ENCODE peak calls at places on chromosomes 13 and 19, in eight cellular contexts. One of them, this sample, is unnamed.

GRCh38 chr13:73702419-73703071 is 431.7 kb downstream of the KLF12 start:
- DNase-seq in cardiac muscle cell: no peak
- DNase-seq in activated T-helper 1 cell treated with anti-CD3 and anti-CD28 coated beads, Interleukin-12 subunit alpha, Interleukin-12 subunit beta, Interleukin-2, Interleukin-4 antibody, amounts not matched to agents 30 ng/mL and 10 ng/mL and 1 ng/mL, durations not matched to agents 14 hours and 24 hours and 36 hours: peak; percentile 21
- DNase-seq in cerebellar cortex: no peak
- DNase-seq in choroid plexus epithelial cell: peak; percentile 13
- DNase-seq in Right ventricle myocardium superior: no peak
- DNase-seq in SW 1271: no peak
- DNase-seq in stimulated activated CD8-positive, alpha-beta memory T cell treated with anti-CD3 and anti-CD28 coated beads, Interleukin-7, amount 100 ng/mL, for 24 hours: no peak
- DNase-seq in this sample: no peak

GRCh38 chr19:5333581-5334365 is 6.8 kb downstream of the PTPRS start:
- DNase-seq in stimulated activated CD8-positive, alpha-beta memory T cell treated with anti-CD3 and anti-CD28 coated beads, Interleukin-7, amount 100 ng/mL, for 24 hours: no peak
- DNase-seq in activated T-helper 1 cell treated with anti-CD3 and anti-CD28 coated beads, Interleukin-12 subunit alpha, Interleukin-12 subunit beta, Interleukin-2, Interleukin-4 antibody, amounts not matched to agents 30 ng/mL and 10 ng/mL and 1 ng/mL, durations not matched to agents 14 hours and 24 hours and 36 hours: no peak
- DNase-seq in cardiac muscle cell: no peak
- DNase-seq in SW 1271: no peak
- DNase-seq in choroid plexus epithelial cell: no peak
- DNase-seq in Right ventricle myocardium superior: no peak
- DNase-seq in cerebellar cortex: no peak
- DNase-seq in this sample: no peak

GRCh38 chr13:36096411-36097184 is 34.6 kb downstream of the DCLK1 start:
- DNase-seq in choroid plexus epithelial cell: peak; percentile 79
- DNase-seq in Right ventricle myocardium superior: no peak
- DNase-seq in cerebellar cortex: no peak
- DNase-seq in SW 1271: no peak
- DNase-seq in cardiac muscle cell: peak; percentile 61
- DNase-seq in activated T-helper 1 cell treated with anti-CD3 and anti-CD28 coated beads, Interleukin-12 subunit alpha, Interleukin-12 subunit beta, Interleukin-2, Interleukin-4 antibody, amounts not matched to agents 30 ng/mL and 10 ng/mL and 1 ng/mL, durations not matched to agents 14 hours and 24 hours and 36 hours: no peak
- DNase-seq in stimulated activated CD8-positive, alpha-beta memory T cell treated with anti-CD3 and anti-CD28 coated beads, Interleukin-7, amount 100 ng/mL, for 24 hours: no peak
- DNase-seq in this sample: no peak

GRCh38 chr19:4295972-4296771 is 6.0 kb downstream of the TMIGD2 start:
- DNase-seq in SW 1271: no peak
- DNase-seq in cardiac muscle cell: peak; percentile 45
- DNase-seq in cerebellar cortex: no peak
- DNase-seq in choroid plexus epithelial cell: no peak
- DNase-seq in activated T-helper 1 cell treated with anti-CD3 and anti-CD28 coated beads, Interleukin-12 subunit alpha, Interleukin-12 subunit beta, Interleukin-2, Interleukin-4 antibody, amounts not matched to agents 30 ng/mL and 10 ng/mL and 1 ng/mL, durations not matched to agents 14 hours and 24 hours and 36 hours: no peak
- DNase-seq in stimulated activated CD8-positive, alpha-beta memory T cell treated with anti-CD3 and anti-CD28 coated beads, Interleukin-7, amount 100 ng/mL, for 24 hours: no peak
- DNase-seq in Right ventricle myocardium superior: no peak
- DNase-seq in this sample: no peak

GRCh38 chr19:48575931-48576622 is 24.1 kb downstream of the SULT2B1 start:
- DNase-seq in choroid plexus epithelial cell: no peak
- DNase-seq in Right ventricle myocardium superior: no peak
- DNase-seq in stimulated activated CD8-positive, alpha-beta memory T cell treated with anti-CD3 and anti-CD28 coated beads, Interleukin-7, amount 100 ng/mL, for 24 hours: no peak
- DNase-seq in cardiac muscle cell: no peak
- DNase-seq in activated T-helper 1 cell treated with anti-CD3 and anti-CD28 coated beads, Interleukin-12 subunit alpha, Interleukin-12 subunit beta, Interleukin-2, Interleukin-4 antibody, amounts not matched to agents 30 ng/mL and 10 ng/mL and 1 ng/mL, durations not matched to agents 14 hours and 24 hours and 36 hours: no peak
- DNase-seq in cerebellar cortex: no peak
- DNase-seq in SW 1271: no peak
- DNase-seq in this sample: no peak

GRCh38 chr13:39317284-39317683 is 279.0 kb downstream of the NHLRC3 start:
- DNase-seq in choroid plexus epithelial cell: peak; percentile 84
- DNase-seq in activated T-helper 1 cell treated with anti-CD3 and anti-CD28 coated beads, Interleukin-12 subunit alpha, Interleukin-12 subunit beta, Interleukin-2, Interleukin-4 antibody, amounts not matched to agents 30 ng/mL and 10 ng/mL and 1 ng/mL, durations not matched to agents 14 hours and 24 hours and 36 hours: no peak
- DNase-seq in cardiac muscle cell: peak; percentile 86
- DNase-seq in cerebellar cortex: peak; percentile 34
- DNase-seq in stimulated activated CD8-positive, alpha-beta memory T cell treated with anti-CD3 and anti-CD28 coated beads, Interleukin-7, amount 100 ng/mL, for 24 hours: no peak
- DNase-seq in SW 1271: no peak
- DNase-seq in Right ventricle myocardium superior: peak; percentile 59
- DNase-seq in this sample: no peak

GRCh38 chr19:38654478-38655079 is 7.1 kb downstream of the ACTN4 start:
- DNase-seq in cerebellar cortex: no peak
- DNase-seq in choroid plexus epithelial cell: no peak
- DNase-seq in stimulated activated CD8-positive, alpha-beta memory T cell treated with anti-CD3 and anti-CD28 coated beads, Interleukin-7, amount 100 ng/mL, for 24 hours: no peak
- DNase-seq in SW 1271: no peak
- DNase-seq in cardiac muscle cell: no peak
- DNase-seq in Right ventricle myocardium superior: no peak
- DNase-seq in activated T-helper 1 cell treated with anti-CD3 and anti-CD28 coated beads, Interleukin-12 subunit alpha, Interleukin-12 subunit beta, Interleukin-2, Interleukin-4 antibody, amounts not matched to agents 30 ng/mL and 10 ng/mL and 1 ng/mL, durations not matched to agents 14 hours and 24 hours and 36 hours: no peak
- DNase-seq in this sample: no peak

GRCh38 chr13:21010621-21011020 is 50.8 kb downstream of the LATS2 start:
- DNase-seq in cardiac muscle cell: no peak
- DNase-seq in choroid plexus epithelial cell: peak; percentile 55
- DNase-seq in SW 1271: no peak
- DNase-seq in cerebellar cortex: no peak
- DNase-seq in Right ventricle myocardium superior: no peak
- DNase-seq in activated T-helper 1 cell treated with anti-CD3 and anti-CD28 coated beads, Interleukin-12 subunit alpha, Interleukin-12 subunit beta, Interleukin-2, Interleukin-4 antibody, amounts not matched to agents 30 ng/mL and 10 ng/mL and 1 ng/mL, durations not matched to agents 14 hours and 24 hours and 36 hours: no peak
- DNase-seq in stimulated activated CD8-positive, alpha-beta memory T cell treated with anti-CD3 and anti-CD28 coated beads, Interleukin-7, amount 100 ng/mL, for 24 hours: no peak
- DNase-seq in this sample: no peak

GRCh38 chr19:1214299-1214861 is 8.8 kb downstream of the STK11 start:
- DNase-seq in activated T-helper 1 cell treated with anti-CD3 and anti-CD28 coated beads, Interleukin-12 subunit alpha, Interleukin-12 subunit beta, Interleukin-2, Interleukin-4 antibody, amounts not matched to agents 30 ng/mL and 10 ng/mL and 1 ng/mL, durations not matched to agents 14 hours and 24 hours and 36 hours: no peak
- DNase-seq in stimulated activated CD8-positive, alpha-beta memory T cell treated with anti-CD3 and anti-CD28 coated beads, Interleukin-7, amount 100 ng/mL, for 24 hours: no peak
- DNase-seq in cardiac muscle cell: no peak
- DNase-seq in SW 1271: no peak
- DNase-seq in cerebellar cortex: no peak
- DNase-seq in Right ventricle myocardium superior: no peak
- DNase-seq in choroid plexus epithelial cell: no peak
- DNase-seq in this sample: no peak

GRCh38 chr13:92952161-92952560 is 274.4 kb upstream of the GPC6 start:
- DNase-seq in stimulated activated CD8-positive, alpha-beta memory T cell treated with anti-CD3 and anti-CD28 coated beads, Interleukin-7, amount 100 ng/mL, for 24 hours: no peak
- DNase-seq in SW 1271: no peak
- DNase-seq in choroid plexus epithelial cell: no peak
- DNase-seq in cardiac muscle cell: peak; percentile 82
- DNase-seq in cerebellar cortex: no peak
- DNase-seq in activated T-helper 1 cell treated with anti-CD3 and anti-CD28 coated beads, Interleukin-12 subunit alpha, Interleukin-12 subunit beta, Interleukin-2, Interleukin-4 antibody, amounts not matched to agents 30 ng/mL and 10 ng/mL and 1 ng/mL, durations not matched to agents 14 hours and 24 hours and 36 hours: no peak
- DNase-seq in Right ventricle myocardium superior: no peak
- DNase-seq in this sample: no peak

GRCh38 chr13:30743319-30744055 is 8.1 kb downstream of the ALOX5AP start:
- DNase-seq in Right ventricle myocardium superior: no peak
- DNase-seq in cerebellar cortex: no peak
- DNase-seq in cardiac muscle cell: peak; percentile 98
- DNase-seq in SW 1271: peak; percentile 13
- DNase-seq in activated T-helper 1 cell treated with anti-CD3 and anti-CD28 coated beads, Interleukin-12 subunit alpha, Interleukin-12 subunit beta, Interleukin-2, Interleukin-4 antibody, amounts not matched to agents 30 ng/mL and 10 ng/mL and 1 ng/mL, durations not matched to agents 14 hours and 24 hours and 36 hours: no peak
- DNase-seq in stimulated activated CD8-positive, alpha-beta memory T cell treated with anti-CD3 and anti-CD28 coated beads, Interleukin-7, amount 100 ng/mL, for 24 hours: no peak
- DNase-seq in choroid plexus epithelial cell: peak; percentile 98
- DNase-seq in this sample: peak; percentile 61

GRCh38 chr19:14971474-14971873 is 8.2 kb downstream of the SLC1A6 start:
- DNase-seq in SW 1271: no peak
- DNase-seq in cardiac muscle cell: no peak
- DNase-seq in cerebellar cortex: no peak
- DNase-seq in stimulated activated CD8-positive, alpha-beta memory T cell treated with anti-CD3 and anti-CD28 coated beads, Interleukin-7, amount 100 ng/mL, for 24 hours: no peak
- DNase-seq in choroid plexus epithelial cell: no peak
- DNase-seq in activated T-helper 1 cell treated with anti-CD3 and anti-CD28 coated beads, Interleukin-12 subunit alpha, Interleukin-12 subunit beta, Interleukin-2, Interleukin-4 antibody, amounts not matched to agents 30 ng/mL and 10 ng/mL and 1 ng/mL, durations not matched to agents 14 hours and 24 hours and 36 hours: no peak
- DNase-seq in Right ventricle myocardium superior: no peak
- DNase-seq in this sample: no peak

This sample was measured in omental fat pad.